ENCODE peak calls at places on chromosomes 6 and 20, in four cellular contexts. One of them, this sample, is unnamed.

GRCh38 chr20:43915209-43916072 is 789 bp downstream of the TOX2 start:
- DNase-seq in mesendoderm: peak
- DNase-seq in H9: peak
- DNase-seq in IMR-90: peak
- DNase-seq in this sample: peak

GRCh38 chr20:50115591-50116367 is 2.8 kb upstream of the UBE2V1 start:
- DNase-seq in mesendoderm: peak
- DNase-seq in H9: peak
- DNase-seq in IMR-90: peak
- DNase-seq in this sample: peak

GRCh38 chr6:151179321-151179720 is 60.4 kb upstream of the AKAP12 start:
- DNase-seq in mesendoderm: no peak
- DNase-seq in H9: no peak
- DNase-seq in IMR-90: peak
- DNase-seq in this sample: peak

GRCh38 chr20:60031107-60031506 is 72.9 kb downstream of the CDH26 start:
- DNase-seq in mesendoderm: no peak
- DNase-seq in H9: no peak
- DNase-seq in IMR-90: no peak
- DNase-seq in this sample: no peak

GRCh38 chr20:36305602-36306556 is at the start of gene DLGAP4:
- DNase-seq in mesendoderm: no peak
- DNase-seq in H9: no peak
- DNase-seq in IMR-90: no peak
- DNase-seq in this sample: no peak

GRCh38 chr20:62698231-62698630 is 10.4 kb upstream of the NTSR1 start:
- DNase-seq in mesendoderm: no peak
- DNase-seq in H9: no peak
- DNase-seq in IMR-90: no peak
- DNase-seq in this sample: no peak

GRCh38 chr6:155420492-155420891 is 35.1 kb downstream of the NOX3 start:
- DNase-seq in mesendoderm: no peak
- DNase-seq in H9: no peak
- DNase-seq in IMR-90: no peak
- DNase-seq in this sample: no peak

GRCh38 chr6:90687751-90688380 is 101.0 kb upstream of the MAP3K7 start:
- DNase-seq in mesendoderm: peak
- DNase-seq in H9: no peak
- DNase-seq in IMR-90: no peak
- DNase-seq in this sample: no peak

GRCh38 chr6:35177586-35177985 is 36.2 kb upstream of the SCUBE3 start:
- DNase-seq in mesendoderm: no peak
- DNase-seq in H9: no peak
- DNase-seq in IMR-90: peak
- DNase-seq in this sample: no peak

GRCh38 chr6:52649521-52649920 is 21.4 kb upstream of the TMEM14A start:
- DNase-seq in mesendoderm: no peak
- DNase-seq in H9: no peak
- DNase-seq in IMR-90: peak
- DNase-seq in this sample: peak

GRCh38 chr6:163420315-163420667 is 5.8 kb downstream of the QKI start:
- DNase-seq in mesendoderm: peak
- DNase-seq in H9: no peak
- DNase-seq in IMR-90: no peak
- DNase-seq in this sample: peak

GRCh38 chr20:3330046-3330741 is 77.3 kb downstream of the DNAAF9 start:
- DNase-seq in mesendoderm: no peak
- DNase-seq in H9: no peak
- DNase-seq in IMR-90: peak
- DNase-seq in this sample: no peak

GRCh38 chr6:129967427-129967826 is 51.0 kb upstream of the L3MBTL3 start:
- DNase-seq in mesendoderm: peak
- DNase-seq in H9: no peak
- DNase-seq in IMR-90: no peak
- DNase-seq in this sample: no peak

GRCh38 chr20:51385941-51386530 is 156.5 kb downstream of the NFATC2 start:
- DNase-seq in mesendoderm: peak
- DNase-seq in H9: peak
- DNase-seq in IMR-90: peak
- DNase-seq in this sample: peak

GRCh38 chr6:139242457-139243240 is 49.1 kb downstream of the TXLNB start:
- DNase-seq in mesendoderm: no peak
- DNase-seq in H9: peak
- DNase-seq in IMR-90: no peak
- DNase-seq in this sample: no peak

DNA sequence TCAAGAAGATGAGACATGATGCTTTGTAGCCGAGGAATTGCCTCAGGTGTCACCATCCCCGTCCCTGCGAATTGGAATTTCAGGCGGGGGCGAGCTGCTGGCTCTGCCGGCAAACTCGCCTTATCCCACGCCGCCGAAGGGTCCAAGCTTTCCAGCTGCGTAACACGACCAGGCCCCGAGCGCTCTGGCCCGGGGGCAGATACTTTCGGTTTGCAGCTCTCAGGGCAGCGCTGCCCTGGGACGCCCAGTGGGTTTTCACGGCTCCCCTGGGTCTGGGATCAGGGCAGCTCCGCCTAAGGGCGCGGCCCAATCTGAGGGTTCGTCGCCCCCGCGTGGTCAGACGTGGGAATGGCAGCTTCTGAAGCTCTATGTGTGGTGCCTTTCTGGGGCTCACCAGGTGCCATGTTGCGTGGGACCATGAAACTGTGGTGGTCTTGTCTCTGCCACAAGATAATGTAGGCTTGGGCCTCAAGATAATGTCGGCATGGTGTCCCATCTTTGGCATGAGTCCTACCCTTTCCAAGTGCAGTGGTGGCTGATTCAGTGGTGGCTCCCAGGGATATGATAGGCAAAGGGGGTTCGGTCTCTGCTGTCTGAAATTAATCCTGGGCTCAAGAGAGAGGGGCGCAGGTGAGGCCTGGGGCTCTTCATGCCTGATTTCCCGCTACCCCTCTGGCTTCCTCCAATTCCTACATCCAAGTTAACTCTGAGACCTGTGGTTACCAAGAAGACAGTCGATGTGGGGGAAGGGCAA is 21.0 kb downstream of the PIGT start:
- DNase-seq in mesendoderm: peak
- DNase-seq in H9: peak
- DNase-seq in IMR-90: peak
- DNase-seq in this sample: peak
- H4K8ac ChIP-seq in mesendoderm: no peak
- H4K8ac ChIP-seq in H9: no peak
- H4K8ac ChIP-seq in IMR-90: peak
- H4K8ac ChIP-seq in this sample: peak

GRCh38 chr6:93787841-93788240 is 368.5 kb upstream of the EPHA7 start:
- DNase-seq in mesendoderm: peak
- DNase-seq in H9: no peak
- DNase-seq in IMR-90: no peak
- DNase-seq in this sample: peak
- H2BK120ac ChIP-seq in mesendoderm: no peak
- H2BK120ac ChIP-seq in H9: no peak
- H2BK120ac ChIP-seq in IMR-90: no peak
- H2BK120ac ChIP-seq in this sample: no peak

GRCh38 chr20:14915356-14915755 is 577.9 kb upstream of the FLRT3 start:
- DNase-seq in mesendoderm: no peak
- DNase-seq in H9: no peak
- DNase-seq in IMR-90: no peak
- DNase-seq in this sample: peak
- H4K8ac ChIP-seq in mesendoderm: no peak
- H4K8ac ChIP-seq in H9: no peak
- H4K8ac ChIP-seq in IMR-90: no peak
- H4K8ac ChIP-seq in this sample: no peak

GRCh38 chr20:25695532-25696383 is 895 bp downstream of the ZNF337 start:
- DNase-seq in mesendoderm: no peak
- DNase-seq in H9: no peak
- DNase-seq in IMR-90: no peak
- DNase-seq in this sample: no peak
- H2BK120ac ChIP-seq in mesendoderm: no peak
- H2BK120ac ChIP-seq in H9: no peak
- H2BK120ac ChIP-seq in IMR-90: peak
- H2BK120ac ChIP-seq in this sample: peak

This sample was measured in mesenchymal stem cell.